ENCODE peak calls at places on chromosomes 1 and 21, in ten cellular contexts. P is GM10248, X is neural crest cell, K is tibial nerve, D is psoas muscle, T is IMR-90, V is prostate gland, E is vagina, G is H1, C is HCT116. Y is an unnamed sample.

GRCh38 chr1:248863011-248863881 is 4.4 kb upstream of the ZNF692 start:
- DNase-seq in D (peak), K (peak), G (peak), C (no peak), V (peak), T (peak), E (no peak), X (peak), P (peak), Y (peak)

GRCh38 chr1:220219136-220219442 is 53.2 kb downstream of the RAB3GAP2 start:
- DNase-seq in E (no peak), V (no peak), X (no peak), K (no peak), C (no peak), P (no peak), G (no peak), T (peak), D (no peak), Y (no peak)

GRCh38 chr1:167538657-167539056 is 14.9 kb downstream of the CREG1 start:
- DNase-seq in V (no peak), E (no peak), K (no peak), T (no peak), D (no peak), P (no peak), G (no peak), X (no peak), C (no peak), Y (no peak)

GRCh38 chr1:173206816-173207595 is at the start of gene TNFSF4:
- DNase-seq in G (no peak), V (no peak), E (no peak), X (no peak), T (peak), D (no peak), K (no peak), P (no peak), C (no peak), Y (no peak)

GRCh38 chr1:53592521-53592982 is 133.4 kb downstream of the DMRTB1 start:
- DNase-seq in V (peak), P (no peak), X (no peak), K (no peak), E (no peak), D (no peak), T (peak), G (no peak), C (no peak), Y (peak)

GRCh38 chr21:26437326-26438009 is 135.6 kb downstream of the CYYR1 start:
- DNase-seq in C (no peak), T (no peak), G (peak), P (no peak), E (no peak), D (no peak), V (no peak), K (no peak), X (no peak), Y (no peak)

GRCh38 chr1:110067957-110068645 is 2.4 kb downstream of the ALX3 start:
- DNase-seq in V (no peak), T (no peak), G (peak), P (no peak), C (no peak), K (no peak), D (no peak), X (peak), E (no peak), Y (no peak)

GRCh38 chr1:46067652-46068051 is 64.8 kb downstream of the PIK3R3 start:
- DNase-seq in C (no peak), V (no peak), T (no peak), K (no peak), X (no peak), E (no peak), G (no peak), D (no peak), P (no peak), Y (no peak)

GRCh38 chr1:35220976-35221375 is 28.0 kb upstream of the SFPQ start:
- DNase-seq in G (no peak), X (peak), D (no peak), K (no peak), T (no peak), E (no peak), P (peak), C (peak), V (no peak), Y (no peak)

GRCh38 chr1:2225029-2225428 is 3.1 kb upstream of the SKI start:
- DNase-seq in V (no peak), C (no peak), E (no peak), P (no peak), G (no peak), D (no peak), X (no peak), T (no peak), K (no peak), Y (no peak)

GRCh38 chr1:118564961-118565360 is 379.9 kb upstream of the SPAG17 start:
- DNase-seq in E (no peak), X (no peak), G (no peak), V (no peak), C (no peak), D (no peak), T (no peak), P (no peak), K (no peak), Y (no peak)

GRCh38 chr1:118563969-118564951 is 379.2 kb upstream of the SPAG17 start:
- DNase-seq in D (no peak), K (no peak), E (no peak), T (no peak), C (no peak), G (peak), X (no peak), V (no peak), P (peak), Y (no peak)
- TF ChIP-seq CTCF in D (no peak), K (no peak), E (no peak), T (no peak), C (no peak), G (no peak), X (peak), V (no peak), P (no peak), Y (peak)

GRCh38 chr1:204336642-204337041 is 23.1 kb downstream of the PLEKHA6 start:
- DNase-seq in E (no peak), K (no peak), T (no peak), V (no peak), G (no peak), X (no peak), P (no peak), D (no peak), C (no peak), Y (no peak)

GRCh38 chr1:204335533-204335932 is 24.2 kb downstream of the PLEKHA6 start:
- DNase-seq in G (no peak), X (no peak), V (no peak), C (no peak), E (no peak), K (no peak), T (no peak), D (no peak), P (no peak), Y (no peak)

GRCh38 chr1:204334455-204334854 is 25.3 kb downstream of the PLEKHA6 start:
- DNase-seq in D (no peak), X (no peak), G (no peak), V (no peak), K (no peak), C (no peak), E (no peak), T (no peak), P (no peak), Y (no peak)

GRCh38 chr1:204337047-204337446 is 22.7 kb downstream of the PLEKHA6 start:
- DNase-seq in C (no peak), T (no peak), D (no peak), K (no peak), G (no peak), V (no peak), P (no peak), E (no peak), X (no peak), Y (no peak)

DNA sequence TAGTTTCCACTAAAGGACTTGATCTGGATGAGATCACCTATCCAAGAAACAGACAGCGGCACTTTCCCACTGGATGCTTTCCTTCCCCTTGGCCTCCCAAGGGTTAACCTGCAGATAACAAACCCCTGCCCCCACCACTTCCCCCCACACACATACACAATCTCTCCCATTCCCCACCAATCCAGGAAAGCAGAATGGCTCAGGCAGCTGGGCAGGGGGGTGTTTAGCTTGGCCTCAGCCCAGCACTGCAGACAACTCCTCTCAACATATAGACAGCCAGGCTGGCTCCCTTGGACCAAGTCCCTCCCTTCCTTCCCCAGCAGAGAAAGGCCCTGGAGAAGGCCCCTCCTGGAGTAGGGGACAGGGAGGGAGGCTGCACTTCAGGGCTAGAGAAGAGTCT is 24.6 kb downstream of the PLEKHA6 start:
- DNase-seq in T (no peak), G (no peak), E (no peak), P (no peak), D (no peak), C (no peak), K (no peak), V (no peak), X (no peak), Y (no peak)
- TF ChIP-seq CTCF in T (no peak), G (no peak), E (no peak), P (no peak), D (no peak), C (no peak), K (no peak), V (no peak), X (no peak), Y (no peak)

DNA sequence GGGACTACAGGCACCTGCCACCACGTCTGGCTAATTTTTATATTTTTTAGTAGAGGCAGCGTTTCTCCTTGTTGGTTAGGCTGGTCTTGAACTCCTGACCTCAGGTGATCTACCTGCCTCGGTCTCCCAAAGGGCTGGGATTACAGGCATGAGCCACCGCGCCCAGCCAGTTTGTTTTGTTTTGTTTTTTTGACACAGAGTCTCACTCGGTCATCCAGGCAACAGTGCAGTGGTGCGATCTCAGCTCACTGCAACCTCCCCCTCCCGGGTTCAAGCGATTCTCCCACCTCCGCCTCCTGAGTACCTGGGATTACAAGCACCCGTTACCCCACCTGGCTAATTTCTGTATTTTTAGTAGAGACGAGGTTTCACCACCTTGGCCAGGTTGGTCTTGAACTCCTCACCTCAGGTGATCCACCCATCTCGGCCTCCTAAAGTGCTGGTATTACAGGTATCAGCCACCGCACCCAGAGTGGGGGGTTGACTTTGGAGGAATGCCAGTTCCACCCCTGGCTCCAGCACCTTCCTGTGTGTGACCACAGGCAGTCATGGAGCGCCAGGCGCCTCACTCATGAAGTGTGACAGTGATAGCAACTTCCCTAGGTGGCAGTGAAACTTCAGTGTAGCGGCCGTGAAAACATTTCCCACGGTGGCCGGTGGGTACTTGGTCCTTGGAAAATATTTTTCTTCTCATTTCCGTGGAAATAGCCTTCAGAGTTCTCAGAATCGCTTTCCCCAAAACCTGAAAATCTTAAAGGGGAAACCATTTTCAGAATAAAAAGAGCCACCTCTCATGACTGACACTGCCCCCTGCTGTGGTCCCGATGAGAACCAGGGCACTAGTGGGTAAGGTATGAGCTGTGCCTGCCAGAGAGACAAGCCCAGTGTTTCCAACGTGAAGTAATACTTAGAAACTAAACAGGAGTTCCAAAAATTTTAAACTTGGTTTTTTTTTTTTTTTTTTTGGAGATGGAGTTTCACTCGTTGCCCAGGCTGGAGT is 48.6 kb downstream of the WDR4 start:
- DNase-seq in C (no peak), G (peak), V (no peak), D (no peak), X (no peak), K (no peak), T (no peak), P (no peak), E (peak), Y (no peak)
- TF ChIP-seq CTCF in C (peak), G (no peak), V (no peak), D (no peak), X (no peak), K (no peak), T (no peak), P (no peak), E (no peak), Y (peak)

GRCh38 chr1:42736152-42736551 is 3.9 kb downstream of the CLDN19 start:
- DNase-seq in C (no peak), X (no peak), P (no peak), K (no peak), G (no peak), E (no peak), V (no peak), D (no peak), T (no peak), Y (no peak)
- TF ChIP-seq CTCF in C (peak), X (peak), P (peak), K (no peak), G (no peak), E (no peak), V (no peak), D (no peak), T (peak), Y (peak)

GRCh38 chr1:6637770-6638169 is 13.1 kb downstream of the THAP3 start:
- DNase-seq in P (no peak), V (no peak), G (no peak), X (no peak), D (no peak), K (no peak), E (no peak), C (no peak), T (no peak), Y (no peak)

GRCh38 chr1:6635910-6636760 is 11.5 kb downstream of the THAP3 start:
- DNase-seq in V (no peak), X (no peak), E (no peak), G (no peak), T (peak), K (no peak), D (no peak), P (no peak), C (no peak), Y (no peak)

GRCh38 chr1:6635161-6635909 is 10.7 kb downstream of the THAP3 start:
- DNase-seq in G (no peak), V (no peak), K (no peak), C (no peak), X (no peak), E (no peak), P (no peak), D (no peak), T (no peak), Y (no peak)

GRCh38 chr1:6632588-6633514 is 8.2 kb downstream of the THAP3 start:
- DNase-seq in P (no peak), T (no peak), E (no peak), V (no peak), C (no peak), D (no peak), G (no peak), K (no peak), X (no peak), Y (no peak)

GRCh38 chr1:6634278-6635052 is 9.8 kb downstream of the THAP3 start:
- DNase-seq in G (peak), V (peak), K (no peak), P (no peak), X (peak), T (peak), D (peak), E (no peak), C (no peak), Y (no peak)
- TF ChIP-seq CTCF in G (peak), V (peak), K (peak), P (peak), X (peak), T (peak), D (peak), E (no peak), C (peak), Y (peak)